ENCODE peak calls at places on chromosomes 7 and 10, in five cellular contexts. One of them, this sample, is unnamed.

GRCh38 chr7:43768894-43769272 is 10.4 kb downstream of the BLVRA start:
- DNase-seq in retinal pigment epithelial cell: no peak
- DNase-seq in neural progenitor cell: no peak
- DNase-seq in cardiac muscle cell: no peak
- DNase-seq in uterus: no peak
- DNase-seq in this sample: no peak

GRCh38 chr10:99466632-99467031 is 36.2 kb upstream of the GOT1 start:
- DNase-seq in neural progenitor cell: no peak
- DNase-seq in uterus: no peak
- DNase-seq in cardiac muscle cell: peak
- DNase-seq in retinal pigment epithelial cell: no peak
- DNase-seq in this sample: no peak

GRCh38 chr7:49580000-49580399 is 193.4 kb upstream of the VWC2 start:
- DNase-seq in retinal pigment epithelial cell: no peak
- DNase-seq in neural progenitor cell: peak
- DNase-seq in cardiac muscle cell: no peak
- DNase-seq in uterus: no peak
- DNase-seq in this sample: no peak

GRCh38 chr10:28975891-28976471 is 298.7 kb downstream of the BAMBI start:
- DNase-seq in neural progenitor cell: peak
- DNase-seq in uterus: no peak
- DNase-seq in cardiac muscle cell: peak
- DNase-seq in retinal pigment epithelial cell: peak
- DNase-seq in this sample: peak

GRCh38 chr7:40866601-40867000 is 731.8 kb downstream of the SUGCT start:
- DNase-seq in cardiac muscle cell: peak
- DNase-seq in retinal pigment epithelial cell: no peak
- DNase-seq in neural progenitor cell: peak
- DNase-seq in uterus: peak
- DNase-seq in this sample: peak

GRCh38 chr10:95451150-95451549 is 110.0 kb downstream of the SORBS1 start:
- DNase-seq in retinal pigment epithelial cell: no peak
- DNase-seq in uterus: no peak
- DNase-seq in neural progenitor cell: no peak
- DNase-seq in cardiac muscle cell: no peak
- DNase-seq in this sample: no peak

GRCh38 chr7:39271386-39271785 is 293.7 kb downstream of the POU6F2 start:
- DNase-seq in retinal pigment epithelial cell: peak
- DNase-seq in uterus: peak
- DNase-seq in cardiac muscle cell: peak
- DNase-seq in neural progenitor cell: peak
- DNase-seq in this sample: peak

GRCh38 chr10:8312861-8313260 is 258.4 kb downstream of the GATA3 start:
- DNase-seq in retinal pigment epithelial cell: peak
- DNase-seq in neural progenitor cell: no peak
- DNase-seq in uterus: no peak
- DNase-seq in cardiac muscle cell: peak
- DNase-seq in this sample: peak

GRCh38 chr10:101816375-101816773 is 1.9 kb downstream of the OGA start:
- DNase-seq in retinal pigment epithelial cell: no peak
- DNase-seq in cardiac muscle cell: no peak
- DNase-seq in uterus: no peak
- DNase-seq in neural progenitor cell: no peak
- DNase-seq in this sample: no peak

GRCh38 chr10:73209705-73210104 is 37.4 kb downstream of the DNAJC9 start:
- DNase-seq in uterus: no peak
- DNase-seq in retinal pigment epithelial cell: no peak
- DNase-seq in neural progenitor cell: no peak
- DNase-seq in cardiac muscle cell: peak
- DNase-seq in this sample: peak

GRCh38 chr10:103816431-103816830 is 38.9 kb downstream of the SH3PXD2A start:
- DNase-seq in cardiac muscle cell: no peak
- DNase-seq in retinal pigment epithelial cell: no peak
- DNase-seq in uterus: no peak
- DNase-seq in neural progenitor cell: no peak
- DNase-seq in this sample: peak

GRCh38 chr7:13021566-13021965 is 334.1 kb downstream of the ARL4A start:
- DNase-seq in retinal pigment epithelial cell: no peak
- DNase-seq in cardiac muscle cell: no peak
- DNase-seq in neural progenitor cell: no peak
- DNase-seq in uterus: no peak
- DNase-seq in this sample: peak

DNA sequence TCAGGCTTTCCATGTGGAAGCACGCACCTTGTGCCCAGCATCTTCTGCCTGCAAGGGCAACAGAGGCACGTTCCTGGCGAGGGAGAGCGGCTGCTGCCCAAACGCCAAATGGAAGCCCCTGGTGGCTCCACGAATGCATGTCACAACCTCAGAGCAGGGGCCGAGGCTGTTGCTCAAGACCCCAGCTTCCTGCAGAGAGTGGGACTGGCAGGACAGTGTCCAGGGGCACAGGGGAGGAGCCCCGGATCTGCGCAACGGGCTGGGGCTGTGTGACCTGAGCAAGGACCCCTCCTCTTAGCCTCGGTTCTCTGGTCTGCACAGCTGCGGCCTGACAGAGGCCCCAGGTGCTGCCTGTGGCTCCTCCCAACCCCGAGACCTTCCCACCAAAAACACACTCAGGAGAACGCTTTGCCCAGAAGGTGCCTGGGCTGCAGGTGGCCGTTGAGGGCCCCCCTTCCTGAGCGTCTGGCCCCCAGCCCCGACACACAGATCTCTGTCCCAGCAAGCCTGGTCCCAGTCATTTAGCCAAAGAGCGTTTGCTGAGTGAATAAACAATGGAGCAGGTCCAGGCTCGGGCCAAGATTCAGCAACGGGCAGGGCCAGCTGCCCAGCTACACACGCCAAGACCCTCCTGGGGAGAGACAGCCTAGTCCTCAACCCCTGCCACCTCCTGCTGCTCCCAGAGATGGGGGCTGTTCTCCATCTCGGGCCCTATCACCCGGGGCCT is 1.2 kb downstream of the MICALL2 start:
- DNase-seq in retinal pigment epithelial cell: no peak
- DNase-seq in neural progenitor cell: no peak
- DNase-seq in cardiac muscle cell: peak
- DNase-seq in uterus: no peak
- DNase-seq in this sample: no peak
- H3K4me3 ChIP-seq in retinal pigment epithelial cell: peak
- H3K4me3 ChIP-seq in neural progenitor cell: peak
- H3K4me3 ChIP-seq in cardiac muscle cell: peak
- H3K4me3 ChIP-seq in uterus: peak
- H3K4me3 ChIP-seq in this sample: peak

DNA sequence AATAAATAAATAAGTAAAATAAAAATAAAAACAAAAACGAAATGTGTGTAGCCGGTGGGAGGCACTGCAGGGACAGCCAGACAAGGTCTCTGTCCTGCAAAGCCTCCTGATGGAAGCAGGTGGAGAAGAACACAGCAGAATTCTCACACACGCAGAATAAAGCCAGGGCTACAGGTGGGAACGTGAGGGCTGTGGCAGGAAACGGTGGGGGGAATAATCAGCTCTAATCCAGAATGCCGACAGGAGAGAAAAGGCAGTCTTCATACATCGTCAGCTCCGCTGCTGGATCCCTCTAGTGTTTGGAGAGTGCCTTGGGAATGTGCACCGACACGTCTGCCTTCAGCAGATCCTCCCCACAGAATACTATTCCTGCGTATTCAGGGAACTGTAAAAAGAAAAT is 6.8 kb upstream of the SNX8 start:
- DNase-seq in cardiac muscle cell: peak
- DNase-seq in retinal pigment epithelial cell: no peak
- DNase-seq in uterus: no peak
- DNase-seq in neural progenitor cell: peak
- DNase-seq in this sample: no peak
- TF ChIP-seq CTCF in cardiac muscle cell: peak
- TF ChIP-seq CTCF in retinal pigment epithelial cell: peak
- TF ChIP-seq CTCF in uterus: no peak
- TF ChIP-seq CTCF in neural progenitor cell: peak
- TF ChIP-seq CTCF in this sample: peak

GRCh38 chr7:151850484-151851159 is 26.3 kb downstream of the PRKAG2 start:
- DNase-seq in cardiac muscle cell: no peak
- DNase-seq in uterus: no peak
- DNase-seq in neural progenitor cell: no peak
- DNase-seq in retinal pigment epithelial cell: no peak
- DNase-seq in this sample: no peak
- H3K4me3 ChIP-seq in cardiac muscle cell: no peak
- H3K4me3 ChIP-seq in uterus: no peak
- H3K4me3 ChIP-seq in neural progenitor cell: no peak
- H3K4me3 ChIP-seq in retinal pigment epithelial cell: no peak
- H3K4me3 ChIP-seq in this sample: no peak

DNA sequence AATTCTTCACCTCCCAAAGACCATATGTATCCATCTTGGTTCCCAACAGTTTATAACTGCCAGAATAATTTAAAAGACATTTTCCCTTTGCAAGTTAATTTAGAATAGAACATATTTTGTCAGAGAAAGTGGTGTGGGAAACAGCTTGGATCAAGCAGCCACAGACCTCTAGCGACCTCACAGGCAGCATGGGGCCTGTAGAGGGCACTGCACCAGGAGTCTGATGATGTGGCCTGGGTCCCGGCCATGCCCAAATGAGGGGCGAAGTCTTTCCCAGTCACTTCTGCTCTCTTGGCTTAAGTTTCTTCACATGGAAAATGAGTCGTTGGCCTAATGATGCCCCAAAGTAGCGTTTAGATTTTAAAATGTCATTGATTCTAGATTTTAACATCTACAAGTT is 243.2 kb downstream of the SDK1 start:
- DNase-seq in retinal pigment epithelial cell: no peak
- DNase-seq in cardiac muscle cell: no peak
- DNase-seq in neural progenitor cell: peak
- DNase-seq in uterus: no peak
- DNase-seq in this sample: no peak
- TF ChIP-seq CTCF in retinal pigment epithelial cell: peak
- TF ChIP-seq CTCF in cardiac muscle cell: no peak
- TF ChIP-seq CTCF in neural progenitor cell: peak
- TF ChIP-seq CTCF in uterus: no peak
- TF ChIP-seq CTCF in this sample: no peak

DNA sequence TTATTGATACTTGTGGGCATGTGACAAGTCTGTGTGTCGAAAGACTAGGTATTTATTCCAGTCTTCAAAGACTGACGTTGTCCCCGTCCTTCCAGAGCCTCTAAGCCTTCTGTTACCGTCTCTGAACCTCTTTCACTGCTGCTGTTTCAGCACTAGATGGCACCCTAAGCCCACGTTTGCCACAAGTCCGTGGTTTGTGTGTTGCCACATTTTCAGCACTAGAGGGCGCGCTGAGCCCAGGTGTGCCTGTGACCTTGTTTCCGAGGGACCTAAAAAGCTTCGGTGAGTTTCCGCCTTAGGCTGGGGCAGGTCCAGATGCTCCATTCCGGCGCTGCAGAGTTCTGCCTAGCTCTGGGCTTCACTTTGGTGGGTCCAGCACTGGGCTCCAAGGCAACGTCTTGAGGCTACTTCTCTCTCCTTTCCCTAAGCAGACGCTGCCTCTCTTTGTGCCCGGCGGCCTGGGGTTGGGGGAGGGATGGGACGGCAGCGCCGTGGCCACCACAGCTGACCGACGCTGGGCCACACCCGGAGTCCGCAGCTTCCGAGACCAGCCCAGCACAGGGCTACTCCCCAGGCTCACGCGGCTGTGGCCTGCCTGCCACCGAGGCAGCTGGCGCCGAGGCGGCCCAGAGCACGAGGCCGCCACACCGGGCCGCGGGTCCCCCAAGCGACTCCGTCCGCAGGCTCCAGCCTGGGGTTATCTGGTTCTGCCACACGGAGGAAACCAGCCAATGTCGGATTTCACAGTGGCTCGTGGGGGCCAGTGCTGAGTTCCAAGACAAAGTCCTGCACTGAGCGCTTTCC is 520.2 kb downstream of the REEP3 start:
- DNase-seq in neural progenitor cell: peak
- DNase-seq in cardiac muscle cell: peak
- DNase-seq in retinal pigment epithelial cell: peak
- DNase-seq in uterus: peak
- DNase-seq in this sample: peak
- H3K4me3 ChIP-seq in neural progenitor cell: no peak
- H3K4me3 ChIP-seq in cardiac muscle cell: no peak
- H3K4me3 ChIP-seq in retinal pigment epithelial cell: peak
- H3K4me3 ChIP-seq in uterus: no peak
- H3K4me3 ChIP-seq in this sample: peak

GRCh38 chr10:11095374-11095785 is 77.7 kb downstream of the CELF2 start:
- DNase-seq in neural progenitor cell: no peak
- DNase-seq in retinal pigment epithelial cell: no peak
- DNase-seq in cardiac muscle cell: no peak
- DNase-seq in uterus: no peak
- DNase-seq in this sample: no peak
- TF ChIP-seq CTCF in neural progenitor cell: peak
- TF ChIP-seq CTCF in retinal pigment epithelial cell: peak
- TF ChIP-seq CTCF in cardiac muscle cell: no peak
- TF ChIP-seq CTCF in uterus: no peak
- TF ChIP-seq CTCF in this sample: no peak

DNA sequence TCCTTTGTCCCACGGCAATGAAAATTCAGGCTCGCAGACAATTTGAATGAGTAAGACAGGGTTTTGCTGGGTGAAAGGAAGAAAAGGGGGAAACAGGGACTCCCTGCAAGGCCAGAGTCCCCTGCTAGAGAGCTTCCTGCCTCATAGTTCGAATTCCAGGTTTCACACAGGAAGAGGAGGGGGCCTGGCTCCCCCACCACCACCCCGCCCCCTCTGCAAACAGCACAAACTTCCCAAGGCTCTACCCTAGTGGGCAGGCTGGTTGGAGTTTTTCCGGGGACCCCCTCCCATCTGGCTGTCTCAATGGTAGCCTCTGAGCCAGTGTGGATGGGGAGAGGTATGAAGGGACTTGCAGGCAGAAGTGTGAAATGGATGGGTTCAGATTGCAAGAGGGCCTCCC is 57.4 kb upstream of the NEBL start:
- DNase-seq in uterus: no peak
- DNase-seq in cardiac muscle cell: no peak
- DNase-seq in neural progenitor cell: peak
- DNase-seq in retinal pigment epithelial cell: no peak
- DNase-seq in this sample: no peak
- H3K4me3 ChIP-seq in uterus: no peak
- H3K4me3 ChIP-seq in cardiac muscle cell: no peak
- H3K4me3 ChIP-seq in neural progenitor cell: peak
- H3K4me3 ChIP-seq in retinal pigment epithelial cell: no peak
- H3K4me3 ChIP-seq in this sample: no peak

DNA sequence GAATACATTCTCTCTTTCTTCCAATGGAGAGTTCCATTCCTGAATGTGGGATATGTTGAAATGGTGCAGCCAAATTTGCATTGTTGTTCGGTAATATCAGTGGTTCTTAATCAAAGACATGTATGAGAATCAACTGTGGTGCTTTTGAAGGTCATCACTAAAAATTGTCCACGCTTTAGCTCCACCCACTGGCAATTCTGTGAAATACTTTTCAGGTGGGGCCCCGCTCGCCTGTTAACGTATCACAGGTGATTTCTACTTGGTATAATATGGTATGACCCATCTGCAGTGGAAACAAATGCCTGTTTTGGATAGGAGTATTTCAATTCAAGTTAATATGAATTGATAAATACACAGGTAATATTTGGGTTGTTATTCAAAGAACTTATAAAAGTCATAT is 178.4 kb downstream of the NSUN6 start:
- DNase-seq in cardiac muscle cell: no peak
- DNase-seq in neural progenitor cell: no peak
- DNase-seq in uterus: no peak
- DNase-seq in retinal pigment epithelial cell: no peak
- DNase-seq in this sample: no peak
- TF ChIP-seq CTCF in cardiac muscle cell: no peak
- TF ChIP-seq CTCF in neural progenitor cell: peak
- TF ChIP-seq CTCF in uterus: no peak
- TF ChIP-seq CTCF in retinal pigment epithelial cell: peak
- TF ChIP-seq CTCF in this sample: no peak

This sample was measured in astrocyte of the spinal cord.